ENCODE peak calls at places on chromosomes 1 and 21, in seven cellular contexts. One of them, this sample, is unnamed.

GRCh38 chr1:180365039-180365438 is 135.0 kb downstream of the LHX4 start:
- DNase-seq in OCI-M1: no peak
- DNase-seq in HAP-1: no peak
- DNase-seq in amniotic stem cell: no peak
- DNase-seq in Right ventricle myocardium inferior: no peak
- DNase-seq in memory B cell: no peak
- DNase-seq in NCI-H2081: peak; percentile 34
- DNase-seq in this sample: no peak

GRCh38 chr1:77484334-77484733 is 198.1 kb downstream of the ZZZ3 start:
- DNase-seq in OCI-M1: no peak
- DNase-seq in memory B cell: no peak
- DNase-seq in HAP-1: no peak
- DNase-seq in NCI-H2081: no peak
- DNase-seq in amniotic stem cell: no peak
- DNase-seq in Right ventricle myocardium inferior: no peak
- DNase-seq in this sample: no peak

GRCh38 chr1:118788372-118788955 is 199.7 kb downstream of the TBX15 start:
- DNase-seq in memory B cell: no peak
- DNase-seq in NCI-H2081: peak; percentile 84
- DNase-seq in Right ventricle myocardium inferior: peak; percentile 41
- DNase-seq in HAP-1: no peak
- DNase-seq in OCI-M1: no peak
- DNase-seq in amniotic stem cell: no peak
- DNase-seq in this sample: no peak

GRCh38 chr1:45621895-45622266 is 2.0 kb downstream of the CCDC17 start:
- DNase-seq in memory B cell: no peak
- DNase-seq in OCI-M1: no peak
- DNase-seq in Right ventricle myocardium inferior: peak; percentile 57
- DNase-seq in NCI-H2081: no peak
- DNase-seq in amniotic stem cell: no peak
- DNase-seq in HAP-1: no peak
- DNase-seq in this sample: no peak

GRCh38 chr21:26966978-26967913 is at the start of gene ADAMTS5:
- DNase-seq in amniotic stem cell: peak; percentile 41
- DNase-seq in NCI-H2081: no peak
- DNase-seq in OCI-M1: peak; percentile 26
- DNase-seq in HAP-1: no peak
- DNase-seq in Right ventricle myocardium inferior: peak; percentile 81
- DNase-seq in memory B cell: no peak
- DNase-seq in this sample: no peak

GRCh38 chr1:201044119-201044518 is 20.6 kb upstream of the KIF21B start:
- DNase-seq in Right ventricle myocardium inferior: peak; percentile 28
- DNase-seq in NCI-H2081: no peak
- DNase-seq in HAP-1: no peak
- DNase-seq in memory B cell: no peak
- DNase-seq in OCI-M1: no peak
- DNase-seq in amniotic stem cell: no peak
- DNase-seq in this sample: no peak

GRCh38 chr1:19338323-19338762 is 26.2 kb downstream of the SLC66A1 start:
- DNase-seq in OCI-M1: no peak
- DNase-seq in memory B cell: no peak
- DNase-seq in amniotic stem cell: no peak
- DNase-seq in NCI-H2081: no peak
- DNase-seq in Right ventricle myocardium inferior: no peak
- DNase-seq in HAP-1: no peak
- DNase-seq in this sample: no peak

GRCh38 chr1:6460349-6461236 is 5.4 kb downstream of the TNFRSF25 start:
- DNase-seq in memory B cell: peak; percentile 34
- DNase-seq in HAP-1: no peak
- DNase-seq in amniotic stem cell: no peak
- DNase-seq in OCI-M1: no peak
- DNase-seq in Right ventricle myocardium inferior: no peak
- DNase-seq in NCI-H2081: no peak
- DNase-seq in this sample: peak; percentile 93

GRCh38 chr1:207316622-207317510 is 4.6 kb upstream of the CD55 start:
- DNase-seq in HAP-1: no peak
- DNase-seq in Right ventricle myocardium inferior: no peak
- DNase-seq in memory B cell: no peak
- DNase-seq in amniotic stem cell: no peak
- DNase-seq in OCI-M1: peak; percentile 96
- DNase-seq in NCI-H2081: no peak
- DNase-seq in this sample: no peak

GRCh38 chr1:174052621-174053020 is 30.5 kb upstream of the RC3H1 start:
- DNase-seq in Right ventricle myocardium inferior: no peak
- DNase-seq in memory B cell: no peak
- DNase-seq in amniotic stem cell: no peak
- DNase-seq in HAP-1: no peak
- DNase-seq in OCI-M1: no peak
- DNase-seq in NCI-H2081: no peak
- DNase-seq in this sample: no peak

GRCh38 chr1:226882631-226883409 is 12.4 kb downstream of the PSEN2 start:
- DNase-seq in Right ventricle myocardium inferior: no peak
- DNase-seq in memory B cell: peak; percentile 46
- DNase-seq in OCI-M1: peak; percentile 88
- DNase-seq in NCI-H2081: no peak
- DNase-seq in amniotic stem cell: no peak
- DNase-seq in HAP-1: no peak
- DNase-seq in this sample: peak; percentile 39

GRCh38 chr1:90190523-90190922 is 195.6 kb downstream of the ZNF326 start:
- DNase-seq in NCI-H2081: no peak
- DNase-seq in Right ventricle myocardium inferior: no peak
- DNase-seq in amniotic stem cell: no peak
- DNase-seq in HAP-1: no peak
- DNase-seq in memory B cell: no peak
- DNase-seq in OCI-M1: no peak
- DNase-seq in this sample: no peak

GRCh38 chr1:201536542-201536941 is 2.4 kb upstream of the NAV1 start:
- DNase-seq in memory B cell: no peak
- DNase-seq in Right ventricle myocardium inferior: no peak
- DNase-seq in HAP-1: no peak
- DNase-seq in NCI-H2081: no peak
- DNase-seq in OCI-M1: no peak
- DNase-seq in amniotic stem cell: peak; percentile 87
- DNase-seq in this sample: no peak

GRCh38 chr1:153696741-153697140 is 18.3 kb downstream of the NPR1 start:
- DNase-seq in memory B cell: no peak
- DNase-seq in OCI-M1: no peak
- DNase-seq in amniotic stem cell: no peak
- DNase-seq in Right ventricle myocardium inferior: no peak
- DNase-seq in HAP-1: no peak
- DNase-seq in NCI-H2081: no peak
- DNase-seq in this sample: no peak

GRCh38 chr21:42692688-42693087 is 39.3 kb downstream of the PDE9A start:
- DNase-seq in NCI-H2081: no peak
- DNase-seq in amniotic stem cell: no peak
- DNase-seq in OCI-M1: no peak
- DNase-seq in memory B cell: no peak
- DNase-seq in Right ventricle myocardium inferior: no peak
- DNase-seq in HAP-1: no peak
- DNase-seq in this sample: no peak

GRCh38 chr1:53145942-53146708 is 3.7 kb upstream of the SLC1A7 start:
- DNase-seq in NCI-H2081: no peak
- DNase-seq in HAP-1: peak; percentile 8
- DNase-seq in OCI-M1: no peak
- DNase-seq in amniotic stem cell: peak; percentile 96
- DNase-seq in memory B cell: no peak
- DNase-seq in Right ventricle myocardium inferior: no peak
- DNase-seq in this sample: no peak

GRCh38 chr1:245370905-245371581 is 216.3 kb downstream of the KIF26B start:
- DNase-seq in OCI-M1: no peak
- DNase-seq in Right ventricle myocardium inferior: no peak
- DNase-seq in HAP-1: no peak
- DNase-seq in memory B cell: no peak
- DNase-seq in NCI-H2081: peak; percentile 18
- DNase-seq in amniotic stem cell: no peak
- DNase-seq in this sample: no peak

GRCh38 chr1:27601771-27602509 is 2.0 kb downstream of the AHDC1 start:
- DNase-seq in OCI-M1: no peak
- DNase-seq in HAP-1: no peak
- DNase-seq in memory B cell: no peak
- DNase-seq in amniotic stem cell: no peak
- DNase-seq in NCI-H2081: no peak
- DNase-seq in Right ventricle myocardium inferior: no peak
- DNase-seq in this sample: no peak

GRCh38 chr21:41993744-41994143 is 16.4 kb downstream of the ZBTB21 start:
- DNase-seq in HAP-1: no peak
- DNase-seq in OCI-M1: no peak
- DNase-seq in amniotic stem cell: peak; percentile 47
- DNase-seq in NCI-H2081: no peak
- DNase-seq in Right ventricle myocardium inferior: no peak
- DNase-seq in memory B cell: no peak
- DNase-seq in this sample: no peak

GRCh38 chr1:108828074-108828961 is 28.6 kb downstream of the AKNAD1 start:
- DNase-seq in NCI-H2081: peak; percentile 60
- DNase-seq in Right ventricle myocardium inferior: peak; percentile 84
- DNase-seq in amniotic stem cell: peak; percentile 65
- DNase-seq in HAP-1: peak; percentile 90
- DNase-seq in OCI-M1: peak; percentile 60
- DNase-seq in memory B cell: peak; percentile 60
- DNase-seq in this sample: peak; percentile 65

GRCh38 chr1:176033474-176033873 is 173.6 kb downstream of the COP1 start:
- DNase-seq in Right ventricle myocardium inferior: no peak
- DNase-seq in amniotic stem cell: no peak
- DNase-seq in HAP-1: no peak
- DNase-seq in memory B cell: no peak
- DNase-seq in OCI-M1: no peak
- DNase-seq in NCI-H2081: no peak
- DNase-seq in this sample: no peak

GRCh38 chr1:169044296-169044695 is 62.2 kb upstream of the ATP1B1 start:
- DNase-seq in amniotic stem cell: no peak
- DNase-seq in OCI-M1: peak; percentile 93
- DNase-seq in HAP-1: no peak
- DNase-seq in memory B cell: no peak
- DNase-seq in NCI-H2081: no peak
- DNase-seq in Right ventricle myocardium inferior: no peak
- DNase-seq in this sample: peak; percentile 40

GRCh38 chr1:24540051-24540905 is 15.6 kb upstream of the NCMAP start:
- DNase-seq in Right ventricle myocardium inferior: no peak
- DNase-seq in OCI-M1: no peak
- DNase-seq in memory B cell: no peak
- DNase-seq in NCI-H2081: no peak
- DNase-seq in amniotic stem cell: no peak
- DNase-seq in HAP-1: no peak
- DNase-seq in this sample: no peak

GRCh38 chr1:167258858-167259257 is 38.2 kb downstream of the POU2F1 start:
- DNase-seq in Right ventricle myocardium inferior: no peak
- DNase-seq in amniotic stem cell: no peak
- DNase-seq in HAP-1: no peak
- DNase-seq in NCI-H2081: no peak
- DNase-seq in OCI-M1: no peak
- DNase-seq in memory B cell: no peak
- DNase-seq in this sample: no peak

GRCh38 chr1:20164694-20165202 is 21.1 kb upstream of the UBXN10 start:
- DNase-seq in memory B cell: no peak
- DNase-seq in HAP-1: no peak
- DNase-seq in OCI-M1: no peak
- DNase-seq in Right ventricle myocardium inferior: no peak
- DNase-seq in NCI-H2081: no peak
- DNase-seq in amniotic stem cell: no peak
- DNase-seq in this sample: no peak

GRCh38 chr1:244065960-244066388 is 14.9 kb downstream of the ZBTB18 start:
- DNase-seq in Right ventricle myocardium inferior: no peak
- DNase-seq in NCI-H2081: no peak
- DNase-seq in memory B cell: no peak
- DNase-seq in HAP-1: no peak
- DNase-seq in amniotic stem cell: no peak
- DNase-seq in OCI-M1: peak; percentile 42
- DNase-seq in this sample: no peak

GRCh38 chr1:200774311-200774710 is 35.6 kb downstream of the CAMSAP2 start:
- DNase-seq in HAP-1: no peak
- DNase-seq in NCI-H2081: no peak
- DNase-seq in OCI-M1: no peak
- DNase-seq in amniotic stem cell: no peak
- DNase-seq in Right ventricle myocardium inferior: no peak
- DNase-seq in memory B cell: no peak
- DNase-seq in this sample: no peak

GRCh38 chr1:54577612-54578011 is 29.6 kb downstream of the ACOT11 start:
- DNase-seq in Right ventricle myocardium inferior: peak; percentile 92
- DNase-seq in HAP-1: no peak
- DNase-seq in OCI-M1: peak; percentile 49
- DNase-seq in amniotic stem cell: no peak
- DNase-seq in NCI-H2081: peak; percentile 12
- DNase-seq in memory B cell: no peak
- DNase-seq in this sample: no peak

GRCh38 chr1:215842905-215843304 is 275.8 kb downstream of the KCTD3 start:
- DNase-seq in HAP-1: no peak
- DNase-seq in memory B cell: no peak
- DNase-seq in NCI-H2081: no peak
- DNase-seq in OCI-M1: no peak
- DNase-seq in Right ventricle myocardium inferior: no peak
- DNase-seq in amniotic stem cell: no peak
- DNase-seq in this sample: no peak

GRCh38 chr1:50779811-50780210 is 180.3 kb downstream of the FAF1 start:
- DNase-seq in Right ventricle myocardium inferior: no peak
- DNase-seq in HAP-1: no peak
- DNase-seq in memory B cell: peak; percentile 9
- DNase-seq in OCI-M1: peak; percentile 67
- DNase-seq in amniotic stem cell: no peak
- DNase-seq in NCI-H2081: no peak
- DNase-seq in this sample: no peak

GRCh38 chr1:8122160-8122476 is 96.0 kb upstream of the ERRFI1 start:
- DNase-seq in amniotic stem cell: no peak
- DNase-seq in memory B cell: no peak
- DNase-seq in HAP-1: no peak
- DNase-seq in NCI-H2081: no peak
- DNase-seq in OCI-M1: peak; percentile 15
- DNase-seq in Right ventricle myocardium inferior: no peak
- DNase-seq in this sample: no peak

GRCh38 chr1:114330451-114330983 is 176.8 kb upstream of the SYT6 start:
- DNase-seq in OCI-M1: no peak
- DNase-seq in NCI-H2081: no peak
- DNase-seq in HAP-1: no peak
- DNase-seq in amniotic stem cell: no peak
- DNase-seq in Right ventricle myocardium inferior: no peak
- DNase-seq in memory B cell: no peak
- DNase-seq in this sample: no peak